ENCODE peak calls at places on chromosomes 5 and 9, in five cellular contexts. Q is esophagus squamous epithelium, A is transverse colon, L is HepG2, I is HCT116. R is an unnamed sample.

GRCh38 chr9:18490591-18491370 is 16.8 kb downstream of the ADAMTSL1 start:
- DNase-seq in Q (no peak), L (no peak), I (no peak), A (no peak), R (peak; percentile 19)

GRCh38 chr9:114276908-114277821 is 45.7 kb upstream of the ORM1 start:
- DNase-seq in A (no peak), L (no peak), Q (no peak), I (no peak), R (peak; percentile 88)

GRCh38 chr5:111385970-111386831 is 126.1 kb downstream of the STARD4 start:
- DNase-seq in L (no peak), A (no peak), Q (no peak), I (no peak), R (no peak)

GRCh38 chr9:120965344-120966004 is 38.9 kb upstream of the TRAF1 start:
- DNase-seq in A (no peak), I (no peak), L (no peak), Q (no peak), R (no peak)

GRCh38 chr5:174505621-174506020 is 218.8 kb upstream of the MSX2 start:
- DNase-seq in I (no peak), L (no peak), A (no peak), Q (no peak), R (peak; percentile 37)

GRCh38 chr9:134328841-134329575 is 2.8 kb downstream of the RXRA start:
- DNase-seq in A (peak; percentile 71), I (no peak), Q (no peak), L (peak; percentile 73), R (no peak)

GRCh38 chr5:6581559-6582426 is 51.1 kb downstream of the NSUN2 start:
- DNase-seq in I (no peak), A (no peak), L (no peak), Q (no peak), R (no peak)

GRCh38 chr9:17837931-17838330 is 259.1 kb downstream of the SH3GL2 start:
- DNase-seq in Q (no peak), I (no peak), A (no peak), L (peak; percentile 6), R (no peak)

GRCh38 chr5:73365301-73365853 is 83.2 kb downstream of the FOXD1 start:
- DNase-seq in Q (no peak), A (no peak), I (peak; percentile 21), L (no peak), R (no peak)

GRCh38 chr5:140342287-140342686 is 4.1 kb downstream of the HBEGF start:
- DNase-seq in I (no peak), A (no peak), L (no peak), Q (no peak), R (no peak)

DNA sequence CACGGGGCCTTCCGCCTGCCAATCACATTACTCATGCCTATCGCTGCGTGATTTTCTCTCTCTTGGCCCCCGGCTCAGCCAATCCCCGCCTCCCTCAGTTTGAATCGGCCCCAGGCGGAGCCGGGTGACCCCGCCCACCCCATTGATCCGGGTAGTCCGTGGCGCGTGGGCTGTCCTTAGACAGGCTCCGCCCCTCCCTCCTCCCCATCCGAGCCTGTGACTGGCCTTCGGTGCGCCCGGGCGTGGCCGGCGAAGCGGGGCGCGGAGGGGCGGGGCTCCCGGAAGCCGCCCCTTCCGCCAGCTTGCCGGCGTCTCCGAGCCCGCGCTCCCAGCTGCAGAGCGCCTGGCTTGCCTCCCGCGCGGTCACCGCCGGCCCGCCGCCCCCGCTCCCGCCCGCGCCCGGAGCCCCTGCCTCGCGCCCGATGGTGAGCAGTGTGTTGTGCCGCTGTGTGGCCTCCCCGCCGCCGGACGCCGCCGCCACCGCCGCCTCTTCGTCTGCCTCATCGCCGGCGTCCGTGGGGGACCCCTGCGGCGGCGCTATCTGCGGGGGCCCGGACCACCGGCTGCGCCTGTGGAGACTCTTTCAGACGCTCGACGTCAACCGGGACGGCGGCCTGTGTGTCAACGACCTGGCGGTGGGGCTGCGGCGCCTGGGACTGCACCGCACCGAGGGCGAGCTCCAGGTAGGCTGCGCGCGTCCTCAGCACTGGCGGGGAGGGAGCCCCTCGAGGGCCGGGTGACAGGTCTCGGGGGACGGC is at the start of gene SLC25A25:
- DNase-seq in Q (peak; percentile 98), A (peak; percentile 100), I (peak; percentile 97), L (peak; percentile 98), R (peak; percentile 99)
- TF ChIP-seq POLR2A in Q (no peak), A (peak; percentile 22), I (no peak), L (no peak), R (peak; percentile 94)

GRCh38 chr5:150357326-150358260 is at the start of gene TCOF1:
- DNase-seq in A (peak; percentile 99), I (peak; percentile 88), L (peak; percentile 90), Q (peak; percentile 91), R (peak; percentile 86)
- TF ChIP-seq POLR2A in A (no peak), I (peak; percentile 39), L (no peak), Q (no peak), R (peak; percentile 57)

GRCh38 chr5:422323-423232 is 20.4 kb upstream of the EXOC3 start:
- DNase-seq in I (no peak), L (no peak), Q (no peak), A (no peak), R (no peak)

GRCh38 chr5:423626-424258 is 19.2 kb upstream of the EXOC3 start:
- DNase-seq in A (no peak), I (no peak), Q (no peak), L (no peak), R (no peak)

GRCh38 chr5:425714-426113 is 17.3 kb upstream of the EXOC3 start:
- DNase-seq in I (no peak), L (no peak), Q (no peak), A (no peak), R (no peak)

GRCh38 chr5:423233-423565 is 19.8 kb upstream of the EXOC3 start:
- DNase-seq in A (no peak), Q (no peak), I (no peak), L (no peak), R (no peak)

GRCh38 chr5:424259-425110 is 18.5 kb upstream of the EXOC3 start:
- DNase-seq in Q (no peak), I (no peak), L (no peak), A (no peak), R (no peak)
- TF ChIP-seq POLR2A in Q (no peak), I (no peak), L (no peak), A (no peak), R (no peak)

GRCh38 chr5:159864885-159865622 is 51.2 kb upstream of the ADRA1B start:
- DNase-seq in I (no peak), L (no peak), Q (no peak), A (no peak), R (no peak)
- TF ChIP-seq POLR2A in I (no peak), L (no peak), Q (no peak), A (no peak), R (no peak)

GRCh38 chr5:126428421-126428820 is 5.2 kb downstream of the GRAMD2B start:
- DNase-seq in Q (no peak), L (no peak), I (no peak), A (no peak), R (no peak)

GRCh38 chr5:126419102-126419501 is 4.1 kb upstream of the GRAMD2B start:
- DNase-seq in Q (no peak), I (no peak), A (no peak), L (no peak), R (no peak)

DNA sequence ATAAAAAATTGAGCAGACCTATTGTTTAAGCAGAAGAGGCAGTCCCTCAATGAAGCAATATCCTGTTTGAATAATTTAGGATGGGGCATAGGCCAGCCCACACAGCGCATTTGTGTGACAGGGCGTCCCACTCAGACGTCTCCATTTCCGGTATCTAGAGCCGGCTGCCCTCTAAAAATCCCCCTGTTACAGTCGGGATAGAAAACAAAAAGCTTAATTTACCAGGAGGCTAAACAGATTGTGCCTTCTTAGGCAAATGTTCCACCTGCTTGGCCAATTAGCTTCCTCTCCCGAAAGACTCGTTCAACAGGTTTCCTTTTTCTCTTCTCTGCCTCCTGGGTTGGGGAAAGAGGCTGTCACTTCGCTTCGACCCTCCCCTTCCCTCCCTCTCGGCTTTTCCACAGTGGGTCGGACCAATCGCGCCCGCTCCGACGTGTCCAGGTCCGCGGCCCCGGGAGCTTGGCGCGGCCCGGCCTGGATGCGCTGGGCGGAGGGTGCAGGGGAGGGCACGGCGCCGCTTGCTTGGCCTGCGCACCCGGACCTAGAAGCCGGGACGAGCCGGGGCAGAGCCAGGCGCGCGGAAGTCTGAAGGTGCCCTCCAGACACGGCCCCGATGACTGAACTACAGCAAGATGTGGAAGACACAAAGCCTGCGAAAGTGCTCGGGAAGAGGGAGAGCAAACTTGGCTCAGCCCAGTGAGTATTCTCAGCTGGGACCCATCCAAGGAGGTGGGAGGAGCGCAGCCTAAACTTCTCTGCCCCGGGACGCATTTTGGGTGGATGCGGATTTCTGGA is at the start of gene GRAMD2B:
- DNase-seq in Q (peak; percentile 37), I (peak; percentile 83), L (peak; percentile 18), A (peak; percentile 86), R (peak; percentile 51)
- TF ChIP-seq POLR2A in Q (peak; percentile 62), I (peak; percentile 53), L (peak; percentile 36), A (peak; percentile 75), R (peak; percentile 94)

GRCh38 chr5:179795863-179796833 is 2.4 kb downstream of the LTC4S start:
- DNase-seq in A (peak; percentile 88), I (no peak), L (peak; percentile 63), Q (no peak), R (peak; percentile 82)
- TF ChIP-seq POLR2A in A (peak; percentile 66), I (peak; percentile 76), L (peak; percentile 25), Q (no peak), R (peak; percentile 26)

GRCh38 chr9:81690251-81690851 is 1.0 kb upstream of the TLE1 start:
- DNase-seq in I (no peak), L (no peak), Q (no peak), A (peak; percentile 80), R (no peak)

GRCh38 chr9:81685763-81686613 is 3.4 kb downstream of the TLE1 start:
- DNase-seq in I (no peak), Q (no peak), A (no peak), L (peak; percentile 46), R (no peak)

GRCh38 chr9:81686614-81687520 is 2.5 kb downstream of the TLE1 start:
- DNase-seq in L (peak; percentile 100), A (peak; percentile 89), I (peak; percentile 63), Q (peak; percentile 36), R (peak; percentile 90)

GRCh38 chr9:81687521-81688261 is 1.7 kb downstream of the TLE1 start:
- DNase-seq in A (peak; percentile 70), Q (no peak), I (no peak), L (peak; percentile 40), R (peak; percentile 42)

GRCh38 chr9:81689343-81690175 is at the start of gene TLE1:
- DNase-seq in L (peak; percentile 98), I (peak; percentile 97), A (peak; percentile 99), Q (peak; percentile 86), R (peak; percentile 100)
- TF ChIP-seq POLR2A in L (peak; percentile 42), I (peak; percentile 23), A (peak; percentile 77), Q (peak; percentile 52), R (peak; percentile 64)

DNA sequence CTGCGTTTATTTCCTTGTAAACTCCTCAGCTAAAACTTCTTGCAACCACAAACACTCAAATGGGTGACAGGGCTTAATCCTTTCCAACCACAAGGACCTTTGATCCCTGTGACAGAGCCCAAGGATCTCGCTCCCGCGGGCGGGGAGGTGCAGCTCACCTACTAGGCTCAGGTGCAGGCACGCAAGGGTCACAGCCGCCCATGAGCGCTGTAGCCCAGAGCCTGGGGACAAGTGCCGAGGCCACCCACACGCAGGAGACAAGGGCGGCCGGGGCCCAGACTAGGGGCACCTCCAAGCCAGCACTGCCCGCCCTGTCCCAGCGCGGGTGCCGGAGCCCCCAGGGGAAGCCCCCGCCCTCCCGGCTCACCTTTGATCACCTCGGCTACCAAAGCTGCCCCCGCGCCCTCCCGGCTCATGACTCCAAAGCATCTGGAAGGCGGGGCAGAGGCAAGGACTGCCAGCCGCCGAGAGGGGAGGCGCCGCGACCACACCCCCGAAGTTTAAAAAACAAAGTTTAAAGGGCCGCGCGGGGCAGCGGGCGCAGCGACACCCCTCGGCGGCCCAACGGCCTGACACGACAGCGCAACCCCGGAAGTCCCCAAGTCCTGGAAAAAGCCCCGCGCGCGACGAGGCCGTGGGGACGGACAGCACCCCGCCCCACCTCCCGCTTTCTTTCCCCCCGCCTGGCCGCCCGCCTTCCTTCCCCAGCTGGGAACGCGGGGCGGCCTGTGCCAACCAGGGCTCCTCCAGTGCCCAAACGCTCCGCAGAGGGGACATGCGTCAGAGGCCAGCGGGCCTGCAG is 53.0 kb downstream of the CDC14B start:
- DNase-seq in Q (peak; percentile 41), L (peak; percentile 92), I (peak; percentile 88), A (peak; percentile 90), R (peak; percentile 93)
- TF ChIP-seq POLR2A in Q (no peak), L (peak; percentile 64), I (no peak), A (peak; percentile 66), R (peak; percentile 27)